ENCODE peak calls at places on chromosomes 5 and 9, in eight cellular contexts. P, I, G, X, V, R, J and S are unnamed samples.

GRCh38 chr5:73945505-73945904 is 319.5 kb downstream of the ARHGEF28 start:
- DNase-seq in I (no peak), P (peak), X (peak), J (no peak), G (no peak), R (peak), V (no peak), S (no peak)

GRCh38 chr9:130932220-130933069 is 6.6 kb downstream of the FIBCD1 start:
- DNase-seq in G (no peak), J (peak), X (no peak), I (no peak), P (peak), V (no peak), R (no peak), S (no peak)

GRCh38 chr9:92094655-92095054 is 20.6 kb downstream of the SPTLC1 start:
- DNase-seq in I (no peak), V (no peak), P (no peak), J (no peak), R (no peak), G (no peak), X (no peak), S (no peak)

GRCh38 chr5:35202319-35203111 is 27.8 kb downstream of the PRLR start:
- DNase-seq in G (no peak), R (peak), V (no peak), P (peak), X (peak), J (no peak), I (peak), S (no peak)

GRCh38 chr5:129996896-129997295 is 92.6 kb downstream of the CHSY3 start:
- DNase-seq in P (no peak), X (no peak), G (no peak), R (no peak), V (no peak), J (no peak), I (no peak), S (no peak)

GRCh38 chr5:117473075-117473595 is 898.5 kb upstream of the SEMA6A start:
- DNase-seq in X (no peak), P (no peak), V (no peak), G (no peak), R (no peak), J (no peak), I (no peak), S (no peak)

GRCh38 chr5:152142845-152143469 is 218.3 kb upstream of the GLRA1 start:
- DNase-seq in G (peak), J (peak), P (peak), X (peak), I (peak), V (peak), R (peak), S (peak)

GRCh38 chr9:111896942-111897830 is 572 bp downstream of the UGCG start:
- DNase-seq in P (no peak), R (no peak), I (peak), V (peak), J (peak), X (peak), G (peak), S (no peak)

GRCh38 chr9:35828716-35829083 is at the start of gene FAM221B:
- DNase-seq in R (peak), V (peak), I (no peak), P (no peak), X (no peak), J (no peak), G (peak), S (no peak)

GRCh38 chr5:61123145-61123544 is 39.1 kb downstream of the SMIM15 start:
- DNase-seq in P (no peak), R (no peak), G (no peak), V (no peak), J (no peak), I (no peak), X (no peak), S (peak)

GRCh38 chr5:73278693-73279092 is 105.7 kb downstream of the TMEM174 start:
- DNase-seq in G (no peak), J (no peak), X (no peak), I (no peak), R (peak), P (no peak), V (peak), S (no peak)

GRCh38 chr5:142696379-142696778 is 10.5 kb upstream of the FGF1 start:
- DNase-seq in X (no peak), J (no peak), I (no peak), G (no peak), R (no peak), P (no peak), V (no peak), S (no peak)

GRCh38 chr9:81125446-81126092 is 563.8 kb downstream of the TLE1 start:
- DNase-seq in X (peak), I (no peak), G (no peak), J (no peak), P (no peak), V (no peak), R (no peak), S (no peak)

GRCh38 chr5:10626473-10627013 is 62.7 kb downstream of the ANKRD33B start:
- DNase-seq in I (no peak), P (peak), X (no peak), V (no peak), G (no peak), R (no peak), J (peak), S (no peak)

GRCh38 chr9:129436751-129437625 is 183.9 kb downstream of the C9orf50 start:
- DNase-seq in J (peak), I (peak), G (peak), V (peak), X (no peak), P (no peak), R (peak), S (no peak)

GRCh38 chr5:72474117-72474915 is 32.9 kb downstream of the ZNF366 start:
- DNase-seq in G (no peak), J (no peak), R (no peak), X (no peak), I (no peak), V (no peak), P (peak), S (no peak)

GRCh38 chr5:151660616-151661015 is 26.1 kb downstream of the SPARC start:
- DNase-seq in R (no peak), G (no peak), P (no peak), V (no peak), J (no peak), X (no peak), I (no peak), S (no peak)

GRCh38 chr9:82488702-82489578 is 500.4 kb downstream of the SPATA31D1 start:
- DNase-seq in V (no peak), X (no peak), J (no peak), I (no peak), P (peak), R (peak), G (no peak), S (peak)

GRCh38 chr9:82489579-82489915 is 501.0 kb downstream of the SPATA31D1 start:
- DNase-seq in V (no peak), P (no peak), X (no peak), J (no peak), I (no peak), G (no peak), R (no peak), S (no peak)

GRCh38 chr9:82490019-82490499 is 501.5 kb downstream of the SPATA31D1 start:
- DNase-seq in V (no peak), R (no peak), G (no peak), J (no peak), P (no peak), X (no peak), I (no peak), S (no peak)

GRCh38 chr9:82491604-82492003 is 503.0 kb downstream of the SPATA31D1 start:
- DNase-seq in R (no peak), P (no peak), G (no peak), I (no peak), V (no peak), X (no peak), J (no peak), S (no peak)

GRCh38 chr9:82492274-82492673 is 503.7 kb downstream of the SPATA31D1 start:
- DNase-seq in P (no peak), J (no peak), I (no peak), G (no peak), R (no peak), V (no peak), X (no peak), S (no peak)
- TF ChIP-seq CTCF in P (no peak), J (no peak), I (no peak), G (no peak), R (no peak), V (no peak), X (peak), S (peak)

DNA sequence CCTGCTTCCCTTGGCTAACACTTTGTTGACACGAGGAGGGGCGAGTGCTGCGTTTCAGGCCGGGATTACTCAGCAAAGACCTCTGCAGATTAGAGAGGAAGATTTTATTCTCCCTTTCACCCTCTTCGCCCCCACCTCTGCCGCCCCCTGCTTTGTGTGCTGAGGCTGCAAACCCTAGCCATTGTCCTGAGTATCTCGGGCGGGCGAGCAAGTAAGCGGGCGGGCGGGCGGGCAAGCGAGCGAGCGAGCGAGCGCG is 6.0 kb downstream of the ISL1 start:
- DNase-seq in V (no peak), I (no peak), P (no peak), X (no peak), R (no peak), J (no peak), G (no peak), S (no peak)
- H3K4me3 ChIP-seq in V (no peak), I (no peak), P (no peak), X (no peak), R (no peak), J (peak), G (peak), S (no peak)

DNA sequence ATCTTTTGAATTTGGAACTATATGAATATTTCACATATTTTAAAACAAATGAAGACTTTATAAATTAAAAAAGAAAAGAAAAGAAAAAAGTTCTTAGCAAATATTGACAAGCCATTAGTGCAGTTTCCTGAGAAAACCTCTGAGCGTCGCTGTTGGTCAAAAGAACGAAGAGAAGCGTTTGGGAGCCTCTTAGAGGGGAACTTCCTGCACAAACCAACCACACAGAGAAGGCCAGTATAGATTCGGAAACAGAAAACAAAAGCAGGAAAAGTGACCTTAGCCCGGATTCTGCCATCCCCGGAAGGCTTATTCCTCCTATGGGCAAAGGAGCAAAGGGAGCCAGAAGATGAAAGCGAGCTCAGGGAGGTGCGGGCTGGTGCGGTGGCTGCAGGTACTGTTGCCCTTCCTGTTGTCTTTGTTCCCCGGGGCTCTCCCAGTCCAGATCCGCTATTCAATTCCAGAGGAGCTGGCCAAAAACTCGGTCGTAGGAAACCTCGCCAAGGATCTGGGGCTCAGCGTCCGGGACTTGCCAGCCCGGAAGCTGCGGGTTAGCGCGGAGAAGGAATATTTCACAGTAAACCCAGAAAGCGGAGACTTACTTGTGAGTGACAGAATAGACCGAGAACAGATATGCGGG is at the start of gene PCDHGB2:
- DNase-seq in R (no peak), I (no peak), V (no peak), P (peak), G (no peak), J (no peak), X (no peak), S (no peak)
- TF ChIP-seq CTCF in R (peak), I (peak), V (no peak), P (peak), G (no peak), J (peak), X (no peak), S (peak)

DNA sequence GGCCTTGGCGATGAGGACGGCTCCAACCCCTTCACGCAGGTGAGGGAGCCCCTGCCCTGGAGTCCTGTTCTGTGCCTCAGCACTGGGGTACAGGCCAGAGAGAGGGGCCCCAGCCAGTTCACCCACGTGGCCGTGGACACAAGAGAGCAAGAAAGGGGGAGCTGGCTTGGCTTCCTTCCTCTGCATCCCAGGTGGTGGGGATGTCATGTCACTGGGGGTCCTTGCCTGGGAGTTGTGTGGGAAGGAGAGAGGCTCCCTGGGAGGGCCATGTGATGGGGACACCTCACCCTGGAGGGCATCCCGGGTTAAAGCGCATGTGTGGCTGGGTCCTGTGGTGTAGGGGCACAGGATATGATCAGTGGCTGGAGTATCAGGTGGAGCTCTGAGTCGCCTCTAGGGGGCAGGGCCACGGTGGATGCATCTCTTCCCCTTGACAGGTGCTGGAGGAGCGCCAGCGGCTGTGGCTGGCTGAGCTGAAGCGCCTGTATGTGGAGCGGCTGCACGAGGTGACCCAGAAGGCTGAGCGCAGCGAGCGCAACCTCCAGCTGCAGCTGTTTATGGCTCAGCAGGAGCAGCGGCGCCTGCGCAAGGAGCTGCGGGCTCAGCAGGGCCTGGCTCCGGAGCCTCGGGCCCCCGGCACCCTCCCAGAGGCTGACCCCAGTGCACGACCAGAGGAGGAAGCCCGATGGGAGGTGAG is 7.5 kb downstream of the N4BP3 start:
- DNase-seq in P (peak), J (peak), V (peak), X (peak), R (peak), I (peak), G (peak), S (peak)
- H3K4me3 ChIP-seq in P (no peak), J (peak), V (no peak), X (no peak), R (no peak), I (no peak), G (peak), S (peak)

GRCh38 chr5:141094481-141095262 is at the start of gene PCDHB2:
- DNase-seq in V (peak), R (no peak), P (no peak), I (no peak), X (peak), G (no peak), J (peak), S (peak)
- TF ChIP-seq CTCF in V (no peak), R (no peak), P (no peak), I (no peak), X (peak), G (no peak), J (peak), S (peak)

GRCh38 chr5:59092758-59093157 is 509.9 kb downstream of the RAB3C start:
- DNase-seq in X (no peak), V (no peak), G (no peak), I (no peak), P (no peak), J (no peak), R (no peak), S (no peak)
- H3K4me3 ChIP-seq in X (peak), V (peak), G (no peak), I (no peak), P (no peak), J (peak), R (no peak), S (no peak)

DNA sequence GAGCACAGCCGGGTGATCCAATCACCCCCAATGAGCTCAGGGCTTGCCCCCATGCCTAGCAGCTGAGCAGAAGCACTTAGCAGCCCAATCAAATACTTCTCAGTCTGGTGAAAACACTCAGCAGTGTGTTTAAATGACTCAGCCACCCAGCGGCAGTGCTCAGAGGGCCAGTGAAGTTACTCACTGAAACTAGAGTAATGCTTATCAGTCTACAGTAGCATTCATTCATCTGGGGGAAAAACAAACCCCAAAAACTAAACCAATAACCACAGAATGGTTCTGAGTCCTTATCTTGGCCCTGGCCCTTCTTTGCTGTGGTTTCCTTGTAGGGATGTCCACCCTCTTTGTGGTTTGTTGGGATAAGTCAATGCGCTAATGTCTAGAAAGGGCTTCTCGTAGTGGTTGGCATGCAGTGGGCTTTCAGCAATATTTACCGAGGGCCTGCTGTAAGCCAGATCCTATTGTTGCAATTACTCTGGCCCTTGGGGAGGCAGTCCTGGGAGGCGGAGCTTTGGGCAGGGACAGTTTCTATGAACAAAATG is 43.2 kb downstream of the LHX2 start:
- DNase-seq in I (no peak), P (peak), G (no peak), V (no peak), J (no peak), X (peak), R (no peak), S (no peak)
- TF ChIP-seq CTCF in I (no peak), P (no peak), G (no peak), V (no peak), J (no peak), X (no peak), R (no peak), S (no peak)

DNA sequence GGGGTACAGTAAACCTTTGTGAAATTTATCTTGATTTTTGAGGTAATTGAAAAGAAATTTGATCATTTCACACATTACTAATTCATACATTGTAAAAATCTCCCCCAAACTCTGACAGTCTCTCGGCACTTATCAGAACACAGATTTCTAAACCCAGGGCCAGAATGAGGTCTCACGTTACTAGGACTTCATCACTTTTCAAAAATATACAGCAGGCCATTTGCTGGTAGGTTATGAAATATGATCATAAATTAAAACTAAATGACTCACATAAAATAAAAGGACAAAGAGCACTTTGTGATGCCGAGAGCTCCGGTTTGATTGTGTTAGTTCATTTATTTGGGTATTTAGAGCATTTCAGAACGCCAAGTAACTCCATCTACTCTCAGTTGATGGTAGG is 17.0 kb downstream of the MSX2 start:
- DNase-seq in J (no peak), X (no peak), R (no peak), G (no peak), V (no peak), P (no peak), I (no peak), S (no peak)
- H3K4me3 ChIP-seq in J (no peak), X (no peak), R (no peak), G (no peak), V (no peak), P (no peak), I (no peak), S (no peak)

DNA sequence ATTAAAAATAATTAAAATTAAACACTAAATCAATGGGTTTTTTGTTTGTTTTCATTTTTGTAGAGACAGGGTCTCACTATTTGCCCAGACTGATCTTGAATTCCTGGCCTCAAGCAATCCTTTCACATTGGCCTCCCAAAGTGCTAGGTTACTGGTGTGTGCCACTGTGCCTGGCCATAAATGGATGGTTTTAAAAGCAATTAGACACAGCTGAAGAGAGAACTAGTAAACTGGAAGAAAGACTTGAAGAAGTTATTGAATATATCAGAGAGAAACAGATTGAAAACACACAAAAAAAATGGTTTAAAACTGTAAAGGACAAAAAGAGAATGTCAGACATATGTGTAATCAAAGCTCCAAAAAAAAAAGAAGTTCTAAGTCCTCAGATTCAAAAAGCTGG is 83.0 kb downstream of the DENND1A start:
- DNase-seq in R (no peak), V (no peak), I (no peak), G (no peak), J (no peak), P (no peak), X (no peak), S (no peak)
- TF ChIP-seq CTCF in R (no peak), V (no peak), I (no peak), G (no peak), J (no peak), P (no peak), X (no peak), S (no peak)